ENCODE peak calls at places on chromosomes 2 and 18, in five cellular contexts. M, U, G, E and I are unnamed samples.

GRCh38 chr2:175180701-175181103 is 808 bp downstream of the ATP5MC3 start:
- DNase-seq in G (no peak), E (no peak), M (peak; percentile 58), U (no peak), I (no peak)

GRCh38 chr2:48525269-48525943 is 4.5 kb upstream of the STON1 start:
- DNase-seq in G (no peak), E (no peak), U (no peak), M (no peak), I (no peak)

GRCh38 chr2:128279786-128280701 is 38.6 kb downstream of the HS6ST1 start:
- DNase-seq in G (no peak), M (no peak), E (no peak), U (no peak), I (no peak)

GRCh38 chr2:60499651-60500300 is 53.7 kb downstream of the BCL11A start:
- DNase-seq in U (no peak), E (no peak), G (no peak), M (no peak), I (no peak)

GRCh38 chr18:64134044-64134757 is 14.7 kb downstream of the LINC00305 start:
- DNase-seq in M (no peak), E (no peak), G (no peak), U (no peak), I (peak; percentile 57)

GRCh38 chr2:193371200-193371599 is 1176.5 kb upstream of the TMEFF2 start:
- DNase-seq in U (no peak), M (no peak), E (no peak), G (no peak), I (no peak)

GRCh38 chr2:108588070-108588668 is 53.9 kb downstream of the LIMS1 start:
- DNase-seq in M (no peak), G (no peak), U (no peak), E (no peak), I (no peak)

GRCh38 chr2:54595999-54596903 is 127.2 kb upstream of the EML6 start:
- DNase-seq in G (no peak), E (no peak), U (no peak), M (no peak), I (no peak)

GRCh38 chr2:112343827-112344585 is 68.6 kb downstream of the ZC3H6 start:
- DNase-seq in M (no peak), E (no peak), G (no peak), U (no peak), I (no peak)

DNA sequence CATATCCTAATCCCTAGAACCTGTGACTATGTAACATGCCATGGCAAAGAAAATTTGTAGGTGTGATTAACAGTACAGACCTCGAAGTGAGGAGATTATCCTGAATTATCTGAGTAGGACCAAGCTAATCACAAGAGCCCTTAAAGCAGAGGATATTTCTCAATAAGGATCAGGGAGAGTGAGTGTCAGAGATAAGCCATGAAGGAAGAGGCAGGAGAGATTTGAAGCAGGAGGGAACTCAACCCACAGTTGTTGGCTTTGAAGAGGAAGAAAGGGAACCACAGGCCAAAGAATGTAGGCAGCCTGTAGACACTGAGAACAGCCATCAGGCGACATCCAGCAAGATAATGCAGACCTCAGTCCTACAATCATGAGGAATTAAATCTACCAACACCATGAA is 229.3 kb downstream of the NBAS start:
- DNase-seq in M (no peak), E (no peak), U (no peak), G (no peak), I (no peak)
- TF ChIP-seq YY1 in M (no peak), E (no peak), U (no peak), G (no peak), I (no peak)

GRCh38 chr2:235495373-235496238 is 1.8 kb downstream of the AGAP1 start:
- DNase-seq in G (no peak), E (no peak), U (no peak), M (no peak), I (no peak)

GRCh38 chr2:235492850-235493344 is 946 bp upstream of the AGAP1 start:
- DNase-seq in E (no peak), G (no peak), M (no peak), U (no peak), I (no peak)

GRCh38 chr2:235493402-235493774 is 455 bp upstream of the AGAP1 start:
- DNase-seq in G (no peak), U (no peak), M (no peak), E (no peak), I (no peak)

GRCh38 chr2:235494716-235495372 is 1.0 kb downstream of the AGAP1 start:
- DNase-seq in G (no peak), U (no peak), M (no peak), E (peak; percentile 27), I (no peak)

GRCh38 chr2:235493775-235494715 is at the start of gene AGAP1:
- DNase-seq in M (peak; percentile 74), G (no peak), E (peak; percentile 84), U (peak; percentile 46), I (peak; percentile 72)
- H3K4me3 ChIP-seq in M (peak within 1 kb of the TSS; percentile 86), G (no peak within 1 kb of the TSS), E (peak within 1 kb of the TSS; percentile 62), U (peak within 1 kb of the TSS; percentile 83), I (peak within 1 kb of the TSS; percentile 87)

DNA sequence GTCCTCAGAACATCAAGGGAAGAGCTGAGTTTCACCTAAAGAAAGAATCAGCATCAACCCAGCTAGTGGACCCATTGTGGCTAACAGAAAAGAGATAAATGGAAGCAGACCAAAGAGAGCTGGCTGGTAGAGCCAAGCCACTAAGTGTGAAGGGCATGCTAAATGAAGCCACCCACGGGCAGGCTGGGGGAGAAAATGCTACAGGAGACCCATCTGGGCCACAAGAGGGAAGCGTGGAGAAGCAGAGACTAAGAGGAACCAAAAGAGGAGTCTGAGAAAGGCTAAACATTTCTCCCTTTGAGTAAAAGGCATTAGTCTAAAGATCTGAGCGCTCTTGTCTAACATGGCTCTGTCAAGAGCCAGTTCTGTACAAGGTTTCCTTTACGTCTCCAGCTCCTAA is 15.8 kb downstream of the CWC22 start:
- DNase-seq in G (no peak), M (no peak), E (no peak), U (no peak), I (no peak)
- TF ChIP-seq ZNF274 in G (no peak), M (no peak), E (no peak), U (no peak), I (no peak)

DNA sequence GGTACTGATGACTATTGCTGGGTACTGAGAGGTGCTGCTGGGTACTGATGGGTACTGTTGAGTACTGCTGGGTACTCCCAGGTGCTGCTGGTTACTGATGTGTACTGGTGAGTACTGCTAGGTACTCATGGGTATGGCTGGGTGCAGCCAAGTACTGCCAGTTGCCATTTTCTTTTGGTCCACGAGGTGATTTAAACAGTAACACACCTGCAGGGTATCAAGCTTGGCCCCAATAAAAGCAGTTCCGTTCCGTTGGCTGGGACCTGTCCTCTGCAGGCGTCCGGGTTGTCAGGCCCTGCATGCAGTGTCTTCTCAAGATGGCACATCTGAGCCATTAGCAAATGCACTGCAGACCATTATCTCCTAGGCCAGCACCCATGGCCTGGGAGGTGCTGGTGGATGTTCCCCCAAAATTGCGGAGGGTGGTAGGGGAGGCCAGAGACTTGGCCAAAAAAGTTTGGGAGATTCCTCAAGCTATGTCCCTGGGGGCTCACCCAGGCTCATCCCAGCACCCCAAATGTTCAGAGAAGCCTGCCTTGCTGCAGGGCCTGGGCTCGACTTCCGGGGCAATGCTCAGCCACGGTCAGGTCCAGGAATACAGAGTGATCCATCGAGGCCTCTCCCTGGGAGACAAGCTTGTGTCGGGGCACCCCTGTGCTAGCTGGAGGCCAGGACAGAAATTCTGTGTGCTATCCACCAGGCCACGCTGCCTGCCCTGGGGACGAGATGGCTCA is 165.2 kb downstream of the TWIST2 start:
- DNase-seq in G (no peak), E (no peak), M (no peak), U (no peak), I (no peak)
- TF ChIP-seq YY1 in G (no peak), E (no peak), M (no peak), U (no peak), I (no peak)

DNA sequence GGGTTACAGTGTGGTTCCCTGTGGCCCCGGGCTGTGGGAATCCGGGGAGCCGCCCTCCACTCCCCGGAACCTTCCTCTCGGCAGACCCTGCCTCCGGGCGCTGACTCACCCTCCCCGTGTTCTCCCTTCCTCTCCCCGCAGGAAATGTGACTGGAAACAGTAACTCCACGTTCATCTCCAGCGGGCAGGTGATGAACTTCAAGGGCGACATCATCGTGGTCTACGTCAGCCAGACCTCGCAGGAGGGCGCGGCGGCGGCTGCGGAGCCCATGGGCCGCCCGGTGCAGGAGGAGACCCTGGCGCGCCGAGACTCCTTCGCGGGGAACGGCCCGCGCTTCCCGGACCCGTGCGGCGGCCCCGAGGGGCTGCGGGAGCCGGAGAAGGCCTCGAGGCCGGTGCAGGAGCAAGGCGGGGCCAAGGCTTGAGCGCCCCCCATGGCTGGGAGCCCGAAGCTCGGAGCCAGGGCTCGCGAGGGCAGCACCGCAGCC is 59.5 kb downstream of the TNFRSF11A start:
- DNase-seq in U (no peak), M (no peak), E (no peak), G (no peak), I (no peak)
- H3K4me3 ChIP-seq in U (no peak overlapping the region), M (no peak overlapping the region), E (no peak overlapping the region), G (no peak overlapping the region), I (no peak overlapping the region)

GRCh38 chr2:198096965-198097364 is 292.6 kb downstream of the PLCL1 start:
- DNase-seq in G (no peak), M (no peak), U (no peak), E (no peak), I (no peak)

GRCh38 chr2:198098918-198099317 is 294.5 kb downstream of the PLCL1 start:
- DNase-seq in E (no peak), M (no peak), U (no peak), G (no peak), I (peak; percentile 16)

GRCh38 chr2:198096007-198096406 is 291.6 kb downstream of the PLCL1 start:
- DNase-seq in U (no peak), E (no peak), M (no peak), G (no peak), I (no peak)

GRCh38 chr2:198098386-198098785 is 294.0 kb downstream of the PLCL1 start:
- DNase-seq in M (no peak), G (no peak), U (no peak), E (no peak), I (no peak)

GRCh38 chr2:198097628-198098027 is 293.2 kb downstream of the PLCL1 start:
- DNase-seq in G (peak; percentile 35), E (no peak), M (no peak), U (no peak), I (no peak)
- TF ChIP-seq ZNF274 in G (no peak), E (no peak), M (no peak), U (no peak), I (no peak)

GRCh38 chr18:39348757-39349156 is 1783.2 kb upstream of the CELF4 start:
- DNase-seq in U (no peak), E (no peak), M (no peak), G (no peak), I (no peak)

GRCh38 chr18:39346916-39347315 is 1781.3 kb upstream of the CELF4 start:
- DNase-seq in M (no peak), G (no peak), U (no peak), E (no peak), I (no peak)

GRCh38 chr18:39345321-39345720 is 1779.7 kb upstream of the CELF4 start:
- DNase-seq in M (no peak), E (no peak), U (no peak), G (no peak), I (no peak)

DNA sequence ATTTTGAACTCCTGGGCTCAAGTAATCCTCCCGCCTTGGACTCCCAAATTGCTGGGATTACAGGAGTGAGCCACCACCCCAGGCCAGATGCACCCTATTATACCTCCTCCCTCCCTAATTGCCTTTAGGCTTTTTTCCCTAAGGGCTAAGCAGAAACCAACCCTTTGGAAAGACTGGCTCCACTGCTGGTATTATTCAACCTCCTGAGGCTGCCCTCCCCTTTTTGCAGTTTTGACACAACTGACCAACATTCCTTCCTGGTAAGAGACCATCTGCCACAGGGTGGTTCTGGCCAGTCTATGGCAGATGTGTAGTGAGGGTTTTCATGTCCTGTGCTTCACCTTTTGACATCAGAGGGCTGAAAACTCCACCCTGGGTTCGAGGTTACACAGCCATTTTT is 1785.3 kb upstream of the CELF4 start:
- DNase-seq in M (no peak), G (no peak), E (no peak), U (no peak), I (no peak)
- TF ChIP-seq YY1 in M (no peak), G (no peak), E (no peak), U (no peak), I (no peak)